ENCODE peak calls at places on chromosomes 2 and 18, in four cellular contexts. B, C, P and T are unnamed samples.

GRCh38 chr2:44767691-44768090 is 173.8 kb upstream of the SIX3 start:
- DNase-seq in B (no peak), C (no peak), P (no peak), T (no peak)

GRCh38 chr2:44674473-44675299 is 266.8 kb upstream of the SIX3 start:
- DNase-seq in B (no peak), C (no peak), P (no peak), T (no peak)

GRCh38 chr2:195319548-195320415 is 337.2 kb upstream of the SLC39A10 start:
- DNase-seq in B (no peak), C (no peak), P (no peak), T (no peak)

GRCh38 chr2:21372654-21373053 is 248.9 kb downstream of the TDRD15 start:
- DNase-seq in B (no peak), C (peak; percentile 1), P (peak; percentile 45), T (no peak)

GRCh38 chr2:161122772-161123530 is 37.3 kb upstream of the TANK start:
- DNase-seq in B (no peak), C (peak; percentile 76), P (peak; percentile 18), T (no peak)

GRCh38 chr2:229980440-229981184 is 58.3 kb downstream of the FBXO36 start:
- DNase-seq in B (no peak), C (peak; percentile 29), P (peak; percentile 49), T (no peak)

GRCh38 chr2:10393648-10393982 is 54.5 kb downstream of the ODC1 start:
- DNase-seq in B (no peak), C (no peak), P (no peak), T (no peak)

GRCh38 chr2:203662963-203663362 is 43.5 kb upstream of the CD28 start:
- DNase-seq in B (no peak), C (no peak), P (no peak), T (no peak)

GRCh38 chr2:11658208-11658607 is 11.8 kb downstream of the NTSR2 start:
- DNase-seq in B (no peak), C (no peak), P (no peak), T (no peak)

GRCh38 chr18:8380926-8381325 is 228.3 kb upstream of the RAB12 start:
- DNase-seq in B (no peak), C (no peak), P (no peak), T (no peak)

GRCh38 chr2:8525582-8526402 is 156.1 kb upstream of the ID2 start:
- DNase-seq in B (no peak), C (peak; percentile 80), P (peak; percentile 85), T (no peak)

GRCh38 chr2:235382091-235383000 is 111.5 kb upstream of the AGAP1 start:
- DNase-seq in B (no peak), C (no peak), P (no peak), T (no peak)

GRCh38 chr2:29323961-29324360 is 208.7 kb downstream of the CLIP4 start:
- DNase-seq in B (no peak), C (no peak), P (no peak), T (no peak)

GRCh38 chr2:108853421-108853820 is 66.8 kb downstream of the CCDC138 start:
- DNase-seq in B (no peak), C (no peak), P (no peak), T (no peak)

GRCh38 chr2:215531284-215531683 is 95.4 kb upstream of the FN1 start:
- DNase-seq in B (no peak), C (no peak), P (no peak), T (no peak)

GRCh38 chr2:510839-511238 is 166.4 kb downstream of the TMEM18 start:
- DNase-seq in B (no peak), C (no peak), P (no peak), T (no peak)

GRCh38 chr2:54708584-54709340 is 14.7 kb upstream of the EML6 start:
- DNase-seq in B (no peak), C (no peak), P (no peak), T (no peak)

GRCh38 chr2:112869258-112869842 is 32.8 kb upstream of the IL1B start:
- DNase-seq in B (no peak), C (no peak), P (peak; percentile 26), T (no peak)

GRCh38 chr2:129794116-129794515 is 185.3 kb upstream of the RAB6C start:
- DNase-seq in B (no peak), C (no peak), P (no peak), T (no peak)

GRCh38 chr18:58966704-58967103 is 102.0 kb downstream of the ZNF532 start:
- DNase-seq in B (no peak), C (no peak), P (no peak), T (no peak)

GRCh38 chr2:177646241-177646640 is 253.7 kb downstream of the AGPS start:
- DNase-seq in B (no peak), C (no peak), P (no peak), T (no peak)

GRCh38 chr18:10201655-10202054 is 252.8 kb upstream of the APCDD1 start:
- DNase-seq in B (no peak), C (peak; percentile 75), P (no peak), T (no peak)

GRCh38 chr18:74682998-74683311 is 85.3 kb downstream of the ZNF407 start:
- DNase-seq in B (no peak), C (no peak), P (no peak), T (no peak)

GRCh38 chr2:204282525-204282924 is 262.8 kb upstream of the PARD3B start:
- DNase-seq in B (no peak), C (no peak), P (no peak), T (no peak)

GRCh38 chr2:72220170-72220569 is 72.5 kb upstream of the CYP26B1 start:
- DNase-seq in B (no peak), C (no peak), P (peak; percentile 42), T (no peak)

GRCh38 chr2:235860111-235860510 is 308.1 kb downstream of the GBX2 start:
- DNase-seq in B (no peak), C (no peak), P (no peak), T (no peak)

GRCh38 chr2:225120175-225120574 is 77.9 kb upstream of the DOCK10 start:
- DNase-seq in B (no peak), C (no peak), P (no peak), T (no peak)

GRCh38 chr2:106020032-106020431 is 174.1 kb downstream of the UXS1 start:
- DNase-seq in B (no peak), C (no peak), P (no peak), T (no peak)